ENCODE peak calls at places on chromosome 15, in eight cellular contexts. L is A549; O is CD8-positive, alpha-beta T cell; S is prostate gland; V is lower lobe of right lung; T is cardiac fibroblast; I is heart left ventricle; B is Panc1. W is an unnamed sample.

GRCh38 chr15:101016581-101016980 is 97.4 kb downstream of the LRRK1 start:
- DNase-seq in V (no peak), L (no peak), O (no peak), S (no peak), T (no peak), I (no peak), B (no peak), W (no peak)

GRCh38 chr15:98803228-98804056 is 155.1 kb downstream of the IGF1R start:
- DNase-seq in I (no peak), S (peak), V (no peak), L (peak), B (no peak), T (peak), O (no peak), W (peak)

GRCh38 chr15:68407141-68407885 is 24.6 kb downstream of the ITGA11 start:
- DNase-seq in L (no peak), O (no peak), T (no peak), V (no peak), I (peak), B (no peak), S (no peak), W (no peak)

GRCh38 chr15:33194237-33194636 is 277 bp downstream of the FMN1 start:
- DNase-seq in V (peak), T (no peak), O (no peak), S (no peak), L (no peak), B (no peak), I (no peak), W (no peak)

GRCh38 chr15:24269923-24270322 is 405.7 kb upstream of the NPAP1 start:
- DNase-seq in B (no peak), L (no peak), V (no peak), O (no peak), S (no peak), T (no peak), I (no peak), W (no peak)

GRCh38 chr15:39171944-39172368 is 408.9 kb upstream of the THBS1 start:
- DNase-seq in I (peak), L (peak), B (peak), O (no peak), V (peak), T (peak), S (peak), W (peak)

GRCh38 chr15:68372291-68372811 is 59.6 kb downstream of the ITGA11 start:
- DNase-seq in T (peak), O (no peak), L (peak), B (no peak), V (no peak), I (peak), S (no peak), W (peak)

GRCh38 chr15:79433610-79434009 is 1.5 kb downstream of the MINAR1 start:
- DNase-seq in T (no peak), I (no peak), O (no peak), V (no peak), B (no peak), S (no peak), L (peak), W (peak)

GRCh38 chr15:38370079-38370478 is 83.8 kb upstream of the FAM98B start:
- DNase-seq in L (no peak), S (no peak), O (no peak), T (no peak), V (no peak), I (no peak), B (no peak), W (no peak)

GRCh38 chr15:83164409-83165404 is 42.9 kb downstream of the HDGFL3 start:
- DNase-seq in L (no peak), S (no peak), O (no peak), B (no peak), I (no peak), V (no peak), T (peak), W (no peak)

GRCh38 chr15:77033729-77034619 is 36.9 kb downstream of the TSPAN3 start:
- DNase-seq in V (peak), I (peak), O (no peak), S (no peak), L (no peak), B (no peak), T (no peak), W (no peak)

GRCh38 chr15:42182976-42183375 is 25.1 kb downstream of the VPS39 start:
- DNase-seq in O (no peak), S (no peak), T (no peak), B (no peak), I (no peak), V (peak), L (no peak), W (no peak)

GRCh38 chr15:63950911-63951481 is 95.3 kb downstream of the DAPK2 start:
- DNase-seq in V (no peak), I (no peak), S (no peak), O (no peak), T (peak), L (no peak), B (no peak), W (no peak)

GRCh38 chr15:100759116-100759515 is 120.5 kb upstream of the ALDH1A3 start:
- DNase-seq in B (no peak), L (peak), S (no peak), I (no peak), O (no peak), T (peak), V (no peak), W (no peak)

GRCh38 chr15:63858881-63859280 is 25.1 kb upstream of the HERC1 start:
- DNase-seq in I (peak), S (no peak), V (no peak), B (no peak), L (no peak), O (no peak), T (peak), W (peak)

GRCh38 chr15:56040081-56041035 is 46.9 kb upstream of the NEDD4 start:
- DNase-seq in O (no peak), I (peak), L (peak), T (peak), B (peak), S (peak), V (peak), W (peak)

GRCh38 chr15:95304116-95304873 is 1026.2 kb upstream of the NR2F2 start:
- DNase-seq in B (no peak), S (no peak), L (no peak), T (peak), O (no peak), I (peak), V (no peak), W (no peak)

GRCh38 chr15:52440414-52440813 is 88.3 kb downstream of the MYO5A start:
- DNase-seq in O (no peak), S (no peak), B (no peak), L (peak), I (no peak), V (no peak), T (peak), W (no peak)

GRCh38 chr15:37134699-37135131 is 34.4 kb upstream of the MEIS2 start:
- DNase-seq in T (peak), B (no peak), S (no peak), V (no peak), I (no peak), L (peak), O (no peak), W (peak)

GRCh38 chr15:73704869-73705645 is 20.9 kb downstream of the CD276 start:
- DNase-seq in B (no peak), T (peak), V (peak), O (peak), L (peak), S (peak), I (peak), W (peak)

GRCh38 chr15:44038801-44039200 is 156.3 kb downstream of the FRMD5 start:
- DNase-seq in S (no peak), L (peak), B (no peak), O (no peak), T (no peak), I (no peak), V (no peak), W (peak)

GRCh38 chr15:93091465-93091864 is 2.5 kb upstream of the RGMA start:
- DNase-seq in T (no peak), S (no peak), O (no peak), L (no peak), I (no peak), B (no peak), V (no peak), W (no peak)

GRCh38 chr15:93088200-93088980 is 621 bp downstream of the RGMA start:
- DNase-seq in L (peak), S (no peak), V (no peak), T (peak), O (no peak), I (peak), B (no peak), W (peak)

GRCh38 chr15:93088981-93089854 is at the start of gene RGMA:
- DNase-seq in I (peak), O (no peak), B (no peak), V (no peak), S (no peak), L (no peak), T (peak), W (peak)

GRCh38 chr15:93087825-93088199 is 1.2 kb downstream of the RGMA start:
- DNase-seq in L (peak), O (peak), I (peak), B (peak), S (peak), V (peak), T (peak), W (peak)

DNA sequence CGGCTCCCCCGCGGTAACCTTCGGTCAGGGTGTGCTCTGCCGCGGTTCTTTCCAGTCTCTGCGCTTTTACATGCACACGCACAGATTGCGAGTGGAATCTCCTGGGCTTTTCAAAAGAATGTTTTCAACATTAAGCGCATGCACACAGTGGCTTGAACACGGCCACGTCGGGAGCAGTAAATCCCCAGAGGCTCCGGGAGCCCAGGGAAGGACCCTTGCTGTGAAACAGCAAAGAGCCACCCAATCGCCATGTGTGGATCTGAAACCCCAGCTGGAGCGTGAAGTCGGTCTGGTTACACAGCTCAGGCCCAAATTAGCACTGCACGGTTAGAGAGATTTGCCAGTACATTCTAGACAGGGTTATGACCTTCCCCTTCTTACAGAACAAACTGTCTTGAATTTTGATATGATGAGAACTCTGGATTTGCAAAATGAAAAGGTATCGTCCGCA is 869 bp upstream of the RGMA start:
- DNase-seq in B (no peak), L (no peak), V (no peak), T (peak), O (no peak), S (no peak), I (peak), W (no peak)
- TF ChIP-seq CTCF in B (no peak), L (no peak), V (no peak), T (no peak), O (no peak), S (no peak), I (no peak), W (no peak)

DNA sequence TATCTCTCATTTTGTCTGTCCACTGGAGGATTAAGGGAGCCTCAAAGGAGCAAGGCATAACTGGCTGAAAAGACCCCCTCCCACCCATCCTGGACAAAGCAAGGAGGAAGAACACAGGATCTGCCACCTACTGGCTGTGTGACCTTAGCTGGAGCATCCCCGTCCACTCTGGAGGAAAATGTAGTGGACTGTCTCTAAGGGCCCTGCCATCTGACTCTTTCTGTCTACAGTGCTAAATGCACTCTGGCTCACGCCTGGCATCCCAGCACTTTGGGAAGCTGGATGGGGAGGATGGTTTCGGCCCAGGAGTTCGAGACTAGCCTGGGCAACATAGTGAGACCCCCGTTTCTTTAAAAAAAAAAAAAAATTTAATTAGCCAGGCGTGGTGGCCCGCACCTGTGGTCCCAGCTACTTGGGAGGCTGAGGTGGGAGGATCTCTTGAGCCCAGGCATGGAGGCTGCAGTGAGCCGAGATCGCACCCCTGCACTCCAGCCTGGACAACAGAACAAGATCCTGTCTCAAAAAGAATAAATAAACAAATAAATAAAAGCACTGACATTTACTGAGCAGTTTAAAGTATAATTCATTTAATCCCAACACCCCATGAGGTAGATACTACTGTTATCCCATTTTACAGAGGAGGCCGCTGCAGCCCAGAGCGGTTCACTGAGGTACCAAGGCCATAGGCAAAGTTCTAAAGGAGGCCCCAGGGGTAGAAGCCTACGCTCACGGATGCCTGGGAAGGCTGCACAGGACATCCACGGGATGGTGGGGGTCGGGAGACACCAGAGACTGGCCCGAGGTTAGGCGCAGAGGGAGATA is 1.1 kb downstream of the TBC1D2B start:
- DNase-seq in S (no peak), L (no peak), B (no peak), O (no peak), V (no peak), T (peak), I (no peak), W (no peak)
- TF ChIP-seq CTCF in S (no peak), L (no peak), B (peak), O (no peak), V (no peak), T (peak), I (no peak), W (peak)

GRCh38 chr15:59736181-59736580 is 47.1 kb upstream of the BNIP2 start:
- DNase-seq in T (no peak), V (no peak), I (no peak), B (no peak), O (no peak), S (no peak), L (peak), W (no peak)
- TF ChIP-seq CTCF in T (no peak), V (no peak), I (no peak), B (no peak), O (no peak), S (no peak), L (no peak), W (no peak)

GRCh38 chr15:45660231-45660979 is 25.6 kb downstream of the SQOR start:
- DNase-seq in I (no peak), B (no peak), O (no peak), L (no peak), V (no peak), S (peak), T (peak), W (peak)
- TF ChIP-seq CTCF in I (no peak), B (no peak), O (no peak), L (no peak), V (no peak), S (no peak), T (no peak), W (no peak)

DNA sequence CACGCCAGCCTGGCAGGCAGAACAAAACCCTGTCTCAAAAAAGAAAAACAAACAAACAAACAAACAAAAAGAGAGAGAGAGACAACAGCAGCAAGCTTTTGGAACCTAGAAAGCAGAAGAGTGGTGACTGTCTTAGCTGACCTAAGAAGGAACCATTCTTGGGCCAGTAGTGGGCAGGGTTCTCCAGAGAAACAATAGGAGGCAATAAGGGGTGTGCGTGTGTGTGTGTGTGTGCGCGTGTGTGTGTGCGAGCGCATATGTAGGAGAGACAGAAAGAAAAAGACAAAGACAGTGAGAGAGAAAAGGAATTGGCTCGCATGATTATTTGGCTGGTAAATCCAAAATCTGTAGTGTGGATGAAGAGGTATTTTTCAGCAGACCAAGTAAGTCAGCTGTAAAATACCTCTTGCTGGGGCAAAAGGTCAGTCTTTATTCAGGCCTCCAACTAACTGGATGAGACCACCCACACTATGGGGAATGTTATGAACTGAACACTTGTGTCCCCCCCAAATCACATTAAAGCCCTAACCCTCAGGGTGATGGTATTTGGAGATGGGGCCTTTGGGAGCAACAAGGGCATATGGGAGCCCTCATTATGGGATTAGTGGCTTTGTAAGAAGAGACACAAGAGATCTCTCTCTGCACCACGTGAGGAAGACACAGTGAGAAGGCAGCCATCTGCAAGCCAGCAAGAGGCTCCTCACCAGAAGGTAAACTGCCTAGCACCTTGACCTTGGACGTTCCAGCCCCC is 15.1 kb upstream of the BLM start:
- DNase-seq in I (peak), V (peak), O (no peak), S (no peak), B (no peak), T (peak), L (peak), W (no peak)
- TF ChIP-seq CTCF in I (no peak), V (no peak), O (no peak), S (no peak), B (no peak), T (no peak), L (no peak), W (no peak)

GRCh38 chr15:65289261-65289854 is 2.7 kb upstream of the PARP16 start:
- DNase-seq in I (no peak), L (no peak), B (no peak), V (no peak), O (no peak), T (no peak), S (no peak), W (no peak)

GRCh38 chr15:65286069-65286703 is 497 bp downstream of the PARP16 start:
- DNase-seq in S (peak), I (no peak), V (peak), B (no peak), T (peak), L (peak), O (no peak), W (no peak)

GRCh38 chr15:65287515-65287845 is 797 bp upstream of the PARP16 start:
- DNase-seq in V (no peak), I (no peak), S (no peak), O (no peak), B (no peak), L (no peak), T (no peak), W (no peak)

GRCh38 chr15:65285291-65286068 is 1.2 kb downstream of the PARP16 start:
- DNase-seq in V (no peak), O (no peak), T (peak), B (no peak), I (no peak), L (no peak), S (no peak), W (no peak)

DNA sequence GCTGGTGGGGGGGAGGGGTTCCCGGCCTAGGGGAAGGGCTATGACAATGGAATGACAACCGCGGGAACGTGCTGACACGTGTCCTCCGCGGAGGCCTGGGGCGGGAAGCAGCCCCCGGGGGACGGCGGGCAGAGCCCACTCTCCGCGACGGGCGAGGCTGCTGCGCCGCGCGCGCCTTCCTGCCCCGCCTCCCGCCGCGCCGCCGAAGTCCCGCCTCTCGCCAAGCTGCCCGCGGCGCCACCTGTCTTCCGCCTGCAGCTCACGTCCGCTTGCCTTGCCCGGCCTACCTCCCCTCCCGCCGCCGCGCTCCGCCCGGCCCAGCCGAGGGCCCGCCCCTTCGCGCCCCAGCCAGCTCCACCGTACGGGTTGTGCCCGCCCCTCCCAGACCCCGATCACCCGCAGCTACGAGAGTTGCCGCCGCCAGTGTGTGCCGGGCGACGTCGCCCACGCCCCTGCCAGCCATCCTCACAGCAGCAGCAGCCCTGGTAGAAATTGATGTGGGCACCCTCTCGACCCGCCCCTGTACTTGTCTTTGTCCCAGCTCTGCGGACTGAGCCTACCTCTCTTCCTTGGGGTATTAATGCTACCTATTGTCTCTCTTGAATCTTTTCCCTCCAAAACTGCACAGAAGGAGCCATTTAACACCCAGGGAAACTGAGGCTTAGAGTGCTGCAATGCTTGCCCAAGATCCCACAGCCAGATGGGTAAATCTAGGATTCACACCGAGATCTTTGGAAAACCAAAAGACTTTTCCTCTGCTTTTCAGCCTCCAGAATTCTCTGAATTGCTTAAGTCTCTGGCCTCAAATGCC is at the start of gene PARP16:
- DNase-seq in V (peak), S (peak), O (peak), L (peak), I (peak), B (no peak), T (peak), W (peak)
- TF ChIP-seq CTCF in V (peak), S (peak), O (no peak), L (peak), I (peak), B (peak), T (no peak), W (peak)

GRCh38 chr15:72183781-72184164 is 13.8 kb downstream of the GRAMD2A start:
- DNase-seq in T (no peak), O (no peak), L (no peak), B (no peak), S (no peak), I (no peak), V (no peak), W (no peak)
- TF ChIP-seq CTCF in T (no peak), O (no peak), L (no peak), B (no peak), S (no peak), I (no peak), V (no peak), W (no peak)